ENCODE peak calls at places on chromosomes 4 and X, in six cellular contexts. One of them, this sample, is unnamed.

GRCh38 chr4:13548059-13548983 is 4.0 kb upstream of the NKX3-2 start:
- DNase-seq in testis: no peak
- DNase-seq in HCT116: no peak
- DNase-seq in stomach: no peak
- DNase-seq in K562: no peak
- DNase-seq in heart left ventricle: no peak
- DNase-seq in this sample: no peak

GRCh38 chr4:98929341-98930267 is 671 bp upstream of the EIF4E start:
- DNase-seq in testis: peak
- DNase-seq in HCT116: peak
- DNase-seq in stomach: peak
- DNase-seq in K562: peak
- DNase-seq in heart left ventricle: peak
- DNase-seq in this sample: peak

GRCh38 chr4:2891294-2891693 is 47.6 kb downstream of the ADD1 start:
- DNase-seq in testis: no peak
- DNase-seq in HCT116: no peak
- DNase-seq in stomach: no peak
- DNase-seq in K562: peak
- DNase-seq in heart left ventricle: no peak
- DNase-seq in this sample: no peak

GRCh38 chr4:67934628-67935027 is 28.7 kb downstream of the TMPRSS11A start:
- DNase-seq in testis: no peak
- DNase-seq in HCT116: no peak
- DNase-seq in stomach: no peak
- DNase-seq in K562: no peak
- DNase-seq in heart left ventricle: no peak
- DNase-seq in this sample: no peak

GRCh38 chrX:19689170-19689814 is 174.0 kb upstream of the MAP3K15 start:
- DNase-seq in testis: no peak
- DNase-seq in HCT116: no peak
- DNase-seq in stomach: no peak
- DNase-seq in K562: no peak
- DNase-seq in heart left ventricle: no peak
- DNase-seq in this sample: no peak

GRCh38 chr4:54669831-54670230 is 12.1 kb downstream of the KIT start:
- DNase-seq in testis: no peak
- DNase-seq in HCT116: no peak
- DNase-seq in stomach: no peak
- DNase-seq in K562: no peak
- DNase-seq in heart left ventricle: no peak
- DNase-seq in this sample: no peak

GRCh38 chrX:67543818-67544217 is at the start of gene AR:
- DNase-seq in testis: peak
- DNase-seq in HCT116: no peak
- DNase-seq in stomach: peak
- DNase-seq in K562: no peak
- DNase-seq in heart left ventricle: peak
- DNase-seq in this sample: peak

GRCh38 chr4:140569307-140569638 is 512 bp upstream of the UCP1 start:
- DNase-seq in testis: no peak
- DNase-seq in HCT116: no peak
- DNase-seq in stomach: no peak
- DNase-seq in K562: no peak
- DNase-seq in heart left ventricle: no peak
- DNase-seq in this sample: no peak

GRCh38 chrX:150037041-150037440 is 98.8 kb upstream of the EOLA2 start:
- DNase-seq in testis: no peak
- DNase-seq in HCT116: no peak
- DNase-seq in stomach: no peak
- DNase-seq in K562: no peak
- DNase-seq in heart left ventricle: no peak
- DNase-seq in this sample: no peak

GRCh38 chrX:55120767-55121358 is 32.0 kb downstream of the PAGE2 start:
- DNase-seq in testis: peak
- DNase-seq in HCT116: no peak
- DNase-seq in stomach: no peak
- DNase-seq in K562: peak
- DNase-seq in heart left ventricle: no peak
- DNase-seq in this sample: no peak

GRCh38 chr4:107586321-107586720 is 133.7 kb downstream of the PAPSS1 start:
- DNase-seq in testis: no peak
- DNase-seq in HCT116: no peak
- DNase-seq in stomach: no peak
- DNase-seq in K562: no peak
- DNase-seq in heart left ventricle: no peak
- DNase-seq in this sample: no peak

GRCh38 chr4:142474398-142475087 is 371.6 kb downstream of the INPP4B start:
- DNase-seq in testis: no peak
- DNase-seq in HCT116: peak
- DNase-seq in stomach: peak
- DNase-seq in K562: no peak
- DNase-seq in heart left ventricle: no peak
- DNase-seq in this sample: no peak

GRCh38 chr4:52606766-52607165 is 52.3 kb downstream of the USP46 start:
- DNase-seq in testis: no peak
- DNase-seq in HCT116: no peak
- DNase-seq in stomach: no peak
- DNase-seq in K562: no peak
- DNase-seq in heart left ventricle: no peak
- DNase-seq in this sample: no peak

GRCh38 chr4:140344621-140345020 is 28.8 kb upstream of the SCOC start:
- DNase-seq in testis: no peak
- DNase-seq in HCT116: no peak
- DNase-seq in stomach: no peak
- DNase-seq in K562: no peak
- DNase-seq in heart left ventricle: no peak
- DNase-seq in this sample: no peak

GRCh38 chr4:140427104-140427918 is at the start of gene CLGN:
- DNase-seq in testis: peak
- DNase-seq in HCT116: peak
- DNase-seq in stomach: peak
- DNase-seq in K562: peak
- DNase-seq in heart left ventricle: peak
- DNase-seq in this sample: peak

GRCh38 chr4:86026720-86027119 is 333.1 kb downstream of the MAPK10 start:
- DNase-seq in testis: no peak
- DNase-seq in HCT116: no peak
- DNase-seq in stomach: no peak
- DNase-seq in K562: no peak
- DNase-seq in heart left ventricle: no peak
- DNase-seq in this sample: no peak

GRCh38 chr4:139919513-139919912 is 234.5 kb downstream of the MAML3 start:
- DNase-seq in testis: peak
- DNase-seq in HCT116: no peak
- DNase-seq in stomach: no peak
- DNase-seq in K562: no peak
- DNase-seq in heart left ventricle: peak
- DNase-seq in this sample: no peak

GRCh38 chr4:76570141-76570989 is 135.3 kb downstream of the SHROOM3 start:
- DNase-seq in testis: no peak
- DNase-seq in HCT116: no peak
- DNase-seq in stomach: no peak
- DNase-seq in K562: no peak
- DNase-seq in heart left ventricle: no peak
- DNase-seq in this sample: no peak

GRCh38 chr4:1323635-1324442 is 23.2 kb upstream of the UVSSA start:
- DNase-seq in testis: no peak
- DNase-seq in HCT116: peak
- DNase-seq in stomach: no peak
- DNase-seq in K562: no peak
- DNase-seq in heart left ventricle: no peak
- DNase-seq in this sample: no peak

GRCh38 chrX:2819345-2820130 is 9.2 kb upstream of the GYG2 start:
- DNase-seq in testis: no peak
- DNase-seq in HCT116: no peak
- DNase-seq in stomach: no peak
- DNase-seq in K562: peak
- DNase-seq in heart left ventricle: no peak
- DNase-seq in this sample: no peak

GRCh38 chrX:67604979-67605703 is 61.3 kb downstream of the AR start:
- DNase-seq in testis: no peak
- DNase-seq in HCT116: no peak
- DNase-seq in stomach: no peak
- DNase-seq in K562: no peak
- DNase-seq in heart left ventricle: no peak
- DNase-seq in this sample: no peak

GRCh38 chr4:74374561-74375327 is 9.8 kb downstream of the EREG start:
- DNase-seq in testis: no peak
- DNase-seq in HCT116: peak
- DNase-seq in stomach: peak
- DNase-seq in K562: no peak
- DNase-seq in heart left ventricle: no peak
- DNase-seq in this sample: no peak

GRCh38 chrX:13685126-13685763 is 3.7 kb upstream of the RAB9A start:
- DNase-seq in testis: no peak
- DNase-seq in HCT116: no peak
- DNase-seq in stomach: no peak
- DNase-seq in K562: no peak
- DNase-seq in heart left ventricle: no peak
- DNase-seq in this sample: no peak

DNA sequence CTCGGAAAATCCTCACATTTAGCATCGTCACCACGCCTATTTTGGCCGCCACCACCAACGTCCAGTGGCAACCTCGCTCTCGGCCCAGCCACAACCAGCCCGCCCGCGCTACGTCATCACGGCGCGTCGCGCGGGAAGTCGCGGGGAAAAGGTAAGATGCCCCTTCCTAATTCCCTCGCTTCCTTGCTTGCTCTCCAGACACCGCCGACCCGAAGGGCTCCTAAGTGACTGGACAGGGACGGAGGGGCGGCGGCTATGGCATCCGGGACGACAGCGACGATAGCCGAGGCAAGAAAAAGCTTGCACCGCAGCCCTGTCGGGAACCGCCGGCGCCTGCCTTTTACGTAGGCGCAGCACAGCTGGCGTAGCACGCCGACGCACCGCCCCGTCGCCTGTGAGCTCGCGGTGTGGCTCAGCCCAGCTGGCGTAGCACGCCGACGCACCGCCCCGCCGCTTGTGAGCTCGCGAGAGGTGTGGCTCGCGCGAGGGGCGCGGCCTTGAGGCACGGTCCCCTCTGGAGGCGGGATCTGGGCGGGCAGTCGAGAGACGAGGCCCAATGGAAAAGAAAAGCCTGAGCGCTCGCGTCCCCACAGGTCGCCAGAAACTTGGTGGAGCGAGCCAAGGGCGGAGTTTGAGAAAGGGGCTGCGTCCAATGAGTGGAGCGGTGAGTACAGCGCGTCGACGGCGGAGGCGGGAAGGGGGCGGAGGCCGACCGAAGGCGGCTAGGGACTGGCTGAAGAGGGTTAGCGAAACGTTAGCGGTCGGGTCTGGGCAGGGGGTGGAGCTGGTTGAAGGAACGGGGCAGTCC is at the start of gene HDAC6:
- DNase-seq in testis: peak
- DNase-seq in HCT116: peak
- DNase-seq in stomach: peak
- DNase-seq in K562: peak
- DNase-seq in heart left ventricle: peak
- DNase-seq in this sample: peak
- TF ChIP-seq POLR2A in testis: peak
- TF ChIP-seq POLR2A in HCT116: no peak
- TF ChIP-seq POLR2A in stomach: no peak
- TF ChIP-seq POLR2A in K562: no peak
- TF ChIP-seq POLR2A in heart left ventricle: no peak
- TF ChIP-seq POLR2A in this sample: no peak

DNA sequence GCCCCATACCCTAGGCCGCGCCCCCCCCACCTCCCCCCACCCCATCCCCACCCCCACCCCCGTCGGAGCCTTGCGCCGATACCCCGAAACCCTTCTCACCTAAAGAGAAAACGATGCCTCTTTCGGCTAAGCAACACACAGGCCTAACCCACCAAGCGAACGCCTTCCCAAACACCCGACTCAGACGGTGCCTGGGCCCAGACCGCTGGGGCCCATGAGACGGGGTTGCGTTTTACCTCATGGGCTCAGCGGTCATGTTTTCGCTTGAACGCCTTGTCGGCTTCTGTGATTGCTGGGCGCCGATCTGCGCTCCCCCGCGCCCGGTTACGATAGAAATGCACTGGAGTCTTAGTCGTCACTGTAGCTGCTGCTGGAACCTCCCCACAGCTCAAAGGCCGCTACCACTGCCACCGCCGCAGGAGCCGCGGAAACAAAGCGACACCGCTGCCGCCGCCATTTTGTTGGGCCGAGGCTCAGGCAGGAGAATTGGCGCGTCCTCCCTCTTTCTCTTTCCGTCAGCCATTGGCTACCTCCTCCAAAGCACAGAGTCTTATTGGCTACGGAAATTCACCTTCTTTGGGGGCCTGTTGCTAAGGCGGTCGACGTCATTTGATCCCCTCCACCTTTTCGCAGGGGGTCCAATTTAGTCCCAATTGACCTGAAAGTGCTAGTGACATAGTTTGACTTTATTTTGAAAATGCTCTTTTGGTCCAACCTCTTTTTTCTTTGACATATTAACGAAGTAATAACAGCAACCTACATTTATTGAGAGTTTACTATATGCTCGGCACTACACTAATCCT is at the start of gene ATRX:
- DNase-seq in testis: peak
- DNase-seq in HCT116: peak
- DNase-seq in stomach: peak
- DNase-seq in K562: peak
- DNase-seq in heart left ventricle: peak
- DNase-seq in this sample: peak
- TF ChIP-seq POLR2A in testis: no peak
- TF ChIP-seq POLR2A in HCT116: peak
- TF ChIP-seq POLR2A in stomach: no peak
- TF ChIP-seq POLR2A in K562: peak
- TF ChIP-seq POLR2A in heart left ventricle: no peak
- TF ChIP-seq POLR2A in this sample: peak

DNA sequence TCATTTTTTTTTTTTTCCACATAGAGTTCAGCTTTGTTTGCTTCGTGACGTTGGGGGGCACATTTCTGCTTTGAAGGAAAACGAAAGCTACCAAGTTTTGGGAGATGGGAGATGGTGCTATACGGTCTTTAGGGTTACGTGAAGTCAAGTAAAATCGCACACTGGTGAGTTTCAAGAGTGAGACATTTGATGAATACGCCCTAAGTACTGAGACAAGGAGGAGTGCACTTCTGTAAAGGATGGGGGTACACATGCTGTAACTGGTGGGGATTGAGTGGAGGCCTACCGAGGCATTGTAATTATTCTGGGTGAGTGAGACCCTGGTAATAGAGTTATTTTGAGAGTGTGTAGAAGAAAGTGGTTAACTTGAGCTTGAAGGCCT is 502 bp downstream of the SH3BGRL start:
- DNase-seq in testis: no peak
- DNase-seq in HCT116: no peak
- DNase-seq in stomach: no peak
- DNase-seq in K562: peak
- DNase-seq in heart left ventricle: no peak
- DNase-seq in this sample: no peak
- TF ChIP-seq POLR2A in testis: no peak
- TF ChIP-seq POLR2A in HCT116: no peak
- TF ChIP-seq POLR2A in stomach: no peak
- TF ChIP-seq POLR2A in K562: no peak
- TF ChIP-seq POLR2A in heart left ventricle: no peak
- TF ChIP-seq POLR2A in this sample: no peak

GRCh38 chrX:56564921-56565861 is 1.8 kb downstream of the UBQLN2 start:
- DNase-seq in testis: peak
- DNase-seq in HCT116: no peak
- DNase-seq in stomach: no peak
- DNase-seq in K562: peak
- DNase-seq in heart left ventricle: no peak
- DNase-seq in this sample: no peak

GRCh38 chrX:56564182-56564885 is 907 bp downstream of the UBQLN2 start:
- DNase-seq in testis: peak
- DNase-seq in HCT116: no peak
- DNase-seq in stomach: no peak
- DNase-seq in K562: peak
- DNase-seq in heart left ventricle: no peak
- DNase-seq in this sample: peak

GRCh38 chrX:56563231-56564116 is at the start of gene UBQLN2:
- DNase-seq in testis: peak
- DNase-seq in HCT116: peak
- DNase-seq in stomach: peak
- DNase-seq in K562: peak
- DNase-seq in heart left ventricle: peak
- DNase-seq in this sample: peak
- TF ChIP-seq POLR2A in testis: peak
- TF ChIP-seq POLR2A in HCT116: no peak
- TF ChIP-seq POLR2A in stomach: no peak
- TF ChIP-seq POLR2A in K562: peak
- TF ChIP-seq POLR2A in heart left ventricle: no peak
- TF ChIP-seq POLR2A in this sample: peak

This sample was measured in prostate gland.